ENCODE peak calls at places on chromosomes 3 and 15, in nine cellular contexts. One of them, this sample, is unnamed.

GRCh38 chr3:106114220-106114619 is 245.4 kb upstream of the CBLB start:
- DNase-seq in thyroid gland: no peak
- DNase-seq in fibroblast of lung: peak; percentile 56
- DNase-seq in left lung: no peak
- DNase-seq in stomach: no peak
- DNase-seq in H1: no peak
- DNase-seq in MM.1S: no peak
- DNase-seq in CD8-positive, alpha-beta memory T cell: no peak
- DNase-seq in right cardiac atrium: no peak
- DNase-seq in this sample: no peak

GRCh38 chr3:128074851-128075515 is 22.7 kb downstream of the SEC61A1 start:
- DNase-seq in right cardiac atrium: no peak
- DNase-seq in left lung: peak; percentile 53
- DNase-seq in thyroid gland: no peak
- DNase-seq in H1: no peak
- DNase-seq in MM.1S: no peak
- DNase-seq in CD8-positive, alpha-beta memory T cell: no peak
- DNase-seq in stomach: no peak
- DNase-seq in fibroblast of lung: no peak
- DNase-seq in this sample: no peak

GRCh38 chr3:53921296-53921695 is 29.6 kb upstream of the SELENOK start:
- DNase-seq in thyroid gland: peak; percentile 41
- DNase-seq in stomach: no peak
- DNase-seq in right cardiac atrium: no peak
- DNase-seq in left lung: no peak
- DNase-seq in fibroblast of lung: no peak
- DNase-seq in H1: no peak
- DNase-seq in CD8-positive, alpha-beta memory T cell: no peak
- DNase-seq in MM.1S: no peak
- DNase-seq in this sample: no peak

GRCh38 chr3:140021269-140021668 is 86.3 kb downstream of the CLSTN2 start:
- DNase-seq in right cardiac atrium: no peak
- DNase-seq in thyroid gland: no peak
- DNase-seq in CD8-positive, alpha-beta memory T cell: no peak
- DNase-seq in MM.1S: no peak
- DNase-seq in left lung: no peak
- DNase-seq in stomach: no peak
- DNase-seq in fibroblast of lung: no peak
- DNase-seq in H1: no peak
- DNase-seq in this sample: no peak

GRCh38 chr3:136671921-136672320 is 80.3 kb downstream of the STAG1 start:
- DNase-seq in MM.1S: no peak
- DNase-seq in fibroblast of lung: peak; percentile 74
- DNase-seq in CD8-positive, alpha-beta memory T cell: no peak
- DNase-seq in thyroid gland: no peak
- DNase-seq in H1: no peak
- DNase-seq in left lung: no peak
- DNase-seq in right cardiac atrium: no peak
- DNase-seq in stomach: no peak
- DNase-seq in this sample: no peak

GRCh38 chr3:1528621-1529020 is 435.8 kb downstream of the CNTN6 start:
- DNase-seq in left lung: no peak
- DNase-seq in right cardiac atrium: no peak
- DNase-seq in thyroid gland: no peak
- DNase-seq in fibroblast of lung: no peak
- DNase-seq in MM.1S: peak; percentile 61
- DNase-seq in CD8-positive, alpha-beta memory T cell: no peak
- DNase-seq in H1: no peak
- DNase-seq in stomach: no peak
- DNase-seq in this sample: no peak

GRCh38 chr15:60751985-60752952 is 273.3 kb upstream of the ICE2 start:
- DNase-seq in thyroid gland: peak; percentile 42
- DNase-seq in H1: no peak
- DNase-seq in right cardiac atrium: peak; percentile 47
- DNase-seq in stomach: peak; percentile 35
- DNase-seq in fibroblast of lung: peak; percentile 62
- DNase-seq in MM.1S: no peak
- DNase-seq in CD8-positive, alpha-beta memory T cell: no peak
- DNase-seq in left lung: no peak
- DNase-seq in this sample: peak; percentile 49

GRCh38 chr3:72338942-72339749 is 509.1 kb downstream of the SHQ1 start:
- DNase-seq in stomach: peak; percentile 30
- DNase-seq in left lung: peak; percentile 43
- DNase-seq in fibroblast of lung: peak; percentile 98
- DNase-seq in CD8-positive, alpha-beta memory T cell: no peak
- DNase-seq in H1: no peak
- DNase-seq in right cardiac atrium: peak; percentile 61
- DNase-seq in MM.1S: no peak
- DNase-seq in thyroid gland: peak; percentile 5
- DNase-seq in this sample: no peak

GRCh38 chr15:88419830-88420229 is 47.4 kb downstream of the MRPL46 start:
- DNase-seq in H1: no peak
- DNase-seq in thyroid gland: no peak
- DNase-seq in CD8-positive, alpha-beta memory T cell: no peak
- DNase-seq in fibroblast of lung: peak; percentile 82
- DNase-seq in MM.1S: no peak
- DNase-seq in stomach: no peak
- DNase-seq in left lung: no peak
- DNase-seq in right cardiac atrium: no peak
- DNase-seq in this sample: no peak

GRCh38 chr15:33007295-33007855 is 187.1 kb downstream of the FMN1 start:
- DNase-seq in right cardiac atrium: no peak
- DNase-seq in thyroid gland: no peak
- DNase-seq in H1: no peak
- DNase-seq in left lung: no peak
- DNase-seq in MM.1S: no peak
- DNase-seq in stomach: no peak
- DNase-seq in CD8-positive, alpha-beta memory T cell: no peak
- DNase-seq in fibroblast of lung: peak; percentile 62
- DNase-seq in this sample: no peak

GRCh38 chr3:46393011-46393410 is 13.9 kb downstream of the CCR5AS start:
- DNase-seq in H1: no peak
- DNase-seq in CD8-positive, alpha-beta memory T cell: no peak
- DNase-seq in MM.1S: no peak
- DNase-seq in left lung: no peak
- DNase-seq in right cardiac atrium: no peak
- DNase-seq in thyroid gland: no peak
- DNase-seq in fibroblast of lung: no peak
- DNase-seq in stomach: no peak
- DNase-seq in this sample: no peak

GRCh38 chr3:112685435-112685834 is 44.5 kb upstream of the CCDC80 start:
- DNase-seq in stomach: no peak
- DNase-seq in CD8-positive, alpha-beta memory T cell: no peak
- DNase-seq in left lung: no peak
- DNase-seq in MM.1S: no peak
- DNase-seq in fibroblast of lung: peak; percentile 89
- DNase-seq in thyroid gland: no peak
- DNase-seq in H1: no peak
- DNase-seq in right cardiac atrium: no peak
- DNase-seq in this sample: no peak

GRCh38 chr15:87033056-87033455 is 953.4 kb downstream of the AGBL1 start:
- DNase-seq in fibroblast of lung: no peak
- DNase-seq in thyroid gland: no peak
- DNase-seq in right cardiac atrium: no peak
- DNase-seq in left lung: no peak
- DNase-seq in MM.1S: no peak
- DNase-seq in CD8-positive, alpha-beta memory T cell: no peak
- DNase-seq in H1: no peak
- DNase-seq in stomach: no peak
- DNase-seq in this sample: no peak

GRCh38 chr3:134253475-134254231 is 3.0 kb upstream of the RYK start:
- DNase-seq in stomach: no peak
- DNase-seq in right cardiac atrium: no peak
- DNase-seq in H1: no peak
- DNase-seq in CD8-positive, alpha-beta memory T cell: no peak
- DNase-seq in MM.1S: no peak
- DNase-seq in fibroblast of lung: peak; percentile 19
- DNase-seq in thyroid gland: no peak
- DNase-seq in left lung: no peak
- DNase-seq in this sample: no peak

GRCh38 chr3:100709840-100710235 is 544 bp downstream of the TFG start:
- DNase-seq in right cardiac atrium: peak; percentile 39
- DNase-seq in MM.1S: peak; percentile 44
- DNase-seq in fibroblast of lung: peak; percentile 18
- DNase-seq in left lung: peak; percentile 53
- DNase-seq in H1: peak; percentile 66
- DNase-seq in stomach: no peak
- DNase-seq in CD8-positive, alpha-beta memory T cell: peak; percentile 20
- DNase-seq in thyroid gland: peak; percentile 41
- DNase-seq in this sample: peak; percentile 32

GRCh38 chr15:50810128-50810527 is 44.6 kb upstream of the SPPL2A start:
- DNase-seq in H1: no peak
- DNase-seq in stomach: no peak
- DNase-seq in fibroblast of lung: no peak
- DNase-seq in right cardiac atrium: no peak
- DNase-seq in thyroid gland: no peak
- DNase-seq in left lung: no peak
- DNase-seq in CD8-positive, alpha-beta memory T cell: no peak
- DNase-seq in MM.1S: no peak
- DNase-seq in this sample: no peak

GRCh38 chr3:25783661-25784512 is 644 bp upstream of the NGLY1 start:
- DNase-seq in stomach: peak; percentile 57
- DNase-seq in fibroblast of lung: peak; percentile 41
- DNase-seq in CD8-positive, alpha-beta memory T cell: no peak
- DNase-seq in MM.1S: peak; percentile 28
- DNase-seq in right cardiac atrium: peak; percentile 67
- DNase-seq in left lung: peak; percentile 77
- DNase-seq in thyroid gland: peak; percentile 68
- DNase-seq in H1: no peak
- DNase-seq in this sample: peak; percentile 52

DNA sequence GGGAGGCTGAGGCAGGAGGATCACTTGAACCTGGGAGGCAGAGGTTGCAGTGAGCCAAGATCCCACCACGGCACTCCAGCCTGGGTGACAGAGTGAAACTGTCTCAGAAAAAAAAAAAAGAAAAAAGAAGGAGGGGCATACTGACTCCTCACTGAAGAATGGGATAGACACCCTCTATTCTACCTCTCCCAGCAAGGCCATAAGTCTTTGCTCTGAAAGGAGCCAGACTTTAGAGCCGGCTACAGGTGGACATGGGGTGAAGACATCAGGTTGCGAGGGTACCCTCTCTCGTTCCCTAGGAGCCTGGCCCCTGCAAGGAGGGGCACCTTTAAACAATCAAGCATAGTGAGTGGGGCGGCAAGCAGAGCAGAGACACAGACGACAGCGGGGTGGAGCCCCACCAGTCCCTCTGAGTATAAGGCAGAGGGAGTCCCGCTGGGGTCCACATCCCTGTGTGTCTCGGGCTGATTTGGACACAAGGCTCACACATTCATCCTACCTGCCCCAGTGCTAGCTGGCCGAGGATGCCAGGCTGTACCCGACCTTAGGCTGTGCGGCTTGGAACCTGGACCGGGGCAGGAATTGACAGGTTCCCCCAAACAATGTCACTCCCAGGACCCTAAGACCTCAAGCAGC is 1.1 kb downstream of the GRAMD2A start:
- DNase-seq in H1: no peak
- DNase-seq in CD8-positive, alpha-beta memory T cell: no peak
- DNase-seq in MM.1S: no peak
- DNase-seq in fibroblast of lung: no peak
- DNase-seq in right cardiac atrium: no peak
- DNase-seq in left lung: no peak
- DNase-seq in thyroid gland: no peak
- DNase-seq in stomach: no peak
- DNase-seq in this sample: no peak
- H3K4me1 ChIP-seq in H1: peaks cover 8% of the 10 kb centered on the region
- H3K4me1 ChIP-seq in CD8-positive, alpha-beta memory T cell: no peaks in the 10 kb centered on the region
- H3K4me1 ChIP-seq in MM.1S: peaks cover 9% of the 10 kb centered on the region
- H3K4me1 ChIP-seq in fibroblast of lung: no peaks in the 10 kb centered on the region
- H3K4me1 ChIP-seq in right cardiac atrium: peaks cover 6% of the 10 kb centered on the region
- H3K4me1 ChIP-seq in left lung: peaks cover 12% of the 10 kb centered on the region
- H3K4me1 ChIP-seq in thyroid gland: peaks cover 22% of the 10 kb centered on the region
- H3K4me1 ChIP-seq in stomach: peaks cover 6% of the 10 kb centered on the region
- H3K4me1 ChIP-seq in this sample: peaks cover 36% of the 10 kb centered on the region

GRCh38 chr3:73718326-73719110 is 93.8 kb upstream of the PDZRN3 start:
- DNase-seq in stomach: no peak
- DNase-seq in H1: no peak
- DNase-seq in fibroblast of lung: peak; percentile 57
- DNase-seq in MM.1S: peak; percentile 69
- DNase-seq in left lung: no peak
- DNase-seq in CD8-positive, alpha-beta memory T cell: no peak
- DNase-seq in thyroid gland: no peak
- DNase-seq in right cardiac atrium: no peak
- DNase-seq in this sample: no peak
- H3K27ac ChIP-seq in stomach: peak overlapping the region; percentile 74
- H3K27ac ChIP-seq in H1: no peak overlapping the region
- H3K27ac ChIP-seq in fibroblast of lung: no peak overlapping the region
- H3K27ac ChIP-seq in MM.1S: peak overlapping the region; percentile 29
- H3K27ac ChIP-seq in left lung: peak overlapping the region; percentile 79
- H3K27ac ChIP-seq in CD8-positive, alpha-beta memory T cell: no peak overlapping the region
- H3K27ac ChIP-seq in thyroid gland: no peak overlapping the region
- H3K27ac ChIP-seq in right cardiac atrium: no peak overlapping the region
- H3K27ac ChIP-seq in this sample: no peak overlapping the region

GRCh38 chr15:90638963-90639362 is 78.2 kb upstream of the BLM start:
- DNase-seq in right cardiac atrium: no peak
- DNase-seq in left lung: no peak
- DNase-seq in thyroid gland: no peak
- DNase-seq in fibroblast of lung: no peak
- DNase-seq in H1: no peak
- DNase-seq in stomach: no peak
- DNase-seq in MM.1S: no peak
- DNase-seq in CD8-positive, alpha-beta memory T cell: no peak
- DNase-seq in this sample: no peak

GRCh38 chr15:90640862-90641261 is 76.3 kb upstream of the BLM start:
- DNase-seq in right cardiac atrium: no peak
- DNase-seq in left lung: no peak
- DNase-seq in H1: no peak
- DNase-seq in thyroid gland: no peak
- DNase-seq in stomach: no peak
- DNase-seq in MM.1S: no peak
- DNase-seq in CD8-positive, alpha-beta memory T cell: no peak
- DNase-seq in fibroblast of lung: no peak
- DNase-seq in this sample: no peak

GRCh38 chr15:90641581-90642463 is 75.3 kb upstream of the BLM start:
- DNase-seq in right cardiac atrium: no peak
- DNase-seq in left lung: no peak
- DNase-seq in H1: no peak
- DNase-seq in thyroid gland: no peak
- DNase-seq in fibroblast of lung: no peak
- DNase-seq in stomach: no peak
- DNase-seq in CD8-positive, alpha-beta memory T cell: no peak
- DNase-seq in MM.1S: no peak
- DNase-seq in this sample: no peak

GRCh38 chr15:90638241-90638691 is 78.9 kb upstream of the BLM start:
- DNase-seq in right cardiac atrium: no peak
- DNase-seq in thyroid gland: no peak
- DNase-seq in H1: no peak
- DNase-seq in CD8-positive, alpha-beta memory T cell: no peak
- DNase-seq in stomach: no peak
- DNase-seq in MM.1S: no peak
- DNase-seq in fibroblast of lung: no peak
- DNase-seq in left lung: no peak
- DNase-seq in this sample: no peak

GRCh38 chr15:90637693-90638092 is 79.5 kb upstream of the BLM start:
- DNase-seq in left lung: no peak
- DNase-seq in fibroblast of lung: no peak
- DNase-seq in CD8-positive, alpha-beta memory T cell: no peak
- DNase-seq in MM.1S: no peak
- DNase-seq in right cardiac atrium: no peak
- DNase-seq in stomach: no peak
- DNase-seq in H1: no peak
- DNase-seq in thyroid gland: no peak
- DNase-seq in this sample: no peak
- H3K4me3 ChIP-seq in left lung: no peak overlapping the region
- H3K4me3 ChIP-seq in fibroblast of lung: no peak overlapping the region
- H3K4me3 ChIP-seq in CD8-positive, alpha-beta memory T cell: no peak overlapping the region
- H3K4me3 ChIP-seq in MM.1S: no peak overlapping the region
- H3K4me3 ChIP-seq in right cardiac atrium: no peak overlapping the region
- H3K4me3 ChIP-seq in stomach: no peak overlapping the region
- H3K4me3 ChIP-seq in H1: no peak overlapping the region
- H3K4me3 ChIP-seq in thyroid gland: no peak overlapping the region
- H3K4me3 ChIP-seq in this sample: no peak overlapping the region

GRCh38 chr3:13004376-13004775 is 68.9 kb downstream of the IQSEC1 start:
- DNase-seq in CD8-positive, alpha-beta memory T cell: no peak
- DNase-seq in thyroid gland: no peak
- DNase-seq in right cardiac atrium: no peak
- DNase-seq in left lung: peak; percentile 62
- DNase-seq in MM.1S: no peak
- DNase-seq in fibroblast of lung: no peak
- DNase-seq in H1: no peak
- DNase-seq in stomach: no peak
- DNase-seq in this sample: no peak
- H3K4me1 ChIP-seq in CD8-positive, alpha-beta memory T cell: peaks cover 96% of the 10 kb centered on the region
- H3K4me1 ChIP-seq in thyroid gland: peaks cover 7% of the 10 kb centered on the region
- H3K4me1 ChIP-seq in right cardiac atrium: peaks cover 2% of the 10 kb centered on the region
- H3K4me1 ChIP-seq in left lung: peaks cover 4% of the 10 kb centered on the region
- H3K4me1 ChIP-seq in MM.1S: peaks cover 88% of the 10 kb centered on the region
- H3K4me1 ChIP-seq in fibroblast of lung: no peaks in the 10 kb centered on the region
- H3K4me1 ChIP-seq in H1: no peaks in the 10 kb centered on the region
- H3K4me1 ChIP-seq in stomach: peaks cover 6% of the 10 kb centered on the region
- H3K4me1 ChIP-seq in this sample: peaks cover 36% of the 10 kb centered on the region

This sample was measured in heart right ventricle.